ENCODE peak calls at places on chromosome 18, in four cellular contexts. H is K562, B is HepG2, I is GM12878. X is an unnamed sample.

GRCh38 chr18:60883594-60883993 is 449.6 kb upstream of the CDH20 start:
- DNase-seq in B (no peak), I (no peak), H (no peak), X (no peak)

GRCh38 chr18:24270937-24271380 is 126.7 kb downstream of the OSBPL1A start:
- DNase-seq in B (no peak), H (no peak), I (no peak), X (peak)

GRCh38 chr18:51621103-51621969 is 423.9 kb upstream of the MEX3C start:
- DNase-seq in I (peak), H (peak), B (peak), X (peak)

GRCh38 chr18:77114564-77115391 is 17.8 kb downstream of the MBP start:
- DNase-seq in B (peak), H (no peak), I (no peak), X (no peak)

GRCh38 chr18:499351-500229 is 911 bp downstream of the COLEC12 start:
- DNase-seq in B (peak), I (no peak), H (no peak), X (peak)

GRCh38 chr18:59021500-59021899 is 118.2 kb upstream of the SEC11C start:
- DNase-seq in B (no peak), I (no peak), H (no peak), X (no peak)

GRCh38 chr18:63253428-63254372 is 65.9 kb downstream of the BCL2 start:
- DNase-seq in B (no peak), I (no peak), H (no peak), X (no peak)

GRCh38 chr18:47175283-47175894 is 775 bp downstream of the IER3IP1 start:
- DNase-seq in I (no peak), B (no peak), H (no peak), X (no peak)

GRCh38 chr18:52394602-52395001 is 54.6 kb downstream of the DCC start:
- DNase-seq in B (no peak), H (no peak), I (peak), X (no peak)

GRCh38 chr18:26470011-26470637 is 78.2 kb downstream of the KCTD1 start:
- DNase-seq in B (no peak), I (peak), H (no peak), X (no peak)

GRCh38 chr18:78770149-78771139 is 209.2 kb upstream of the SALL3 start:
- DNase-seq in H (no peak), B (no peak), I (no peak), X (no peak)

GRCh38 chr18:12944724-12945123 is 3.1 kb upstream of the SEH1L start:
- DNase-seq in I (no peak), B (no peak), H (no peak), X (no peak)

GRCh38 chr18:77316013-77316412 is 66.4 kb downstream of the GALR1 start:
- DNase-seq in I (no peak), H (no peak), B (no peak), X (no peak)

GRCh38 chr18:48222118-48222517 is 187.1 kb downstream of the ZBTB7C start:
- DNase-seq in H (no peak), B (peak), I (peak), X (peak)

GRCh38 chr18:55515946-55516710 is 71.9 kb downstream of the TCF4 start:
- DNase-seq in I (no peak), H (no peak), B (no peak), X (no peak)

GRCh38 chr18:72700961-72701710 is 157.0 kb upstream of the CBLN2 start:
- DNase-seq in B (peak), H (no peak), I (no peak), X (no peak)

GRCh38 chr18:63443820-63444219 is 21.5 kb upstream of the VPS4B start:
- DNase-seq in B (no peak), I (no peak), H (no peak), X (no peak)

GRCh38 chr18:75915941-75916640 is 488.6 kb upstream of the SMIM21 start:
- DNase-seq in H (peak), B (no peak), I (no peak), X (no peak)

GRCh38 chr18:74526478-74526877 is 7.8 kb upstream of the CNDP1 start:
- DNase-seq in I (no peak), H (no peak), B (no peak), X (no peak)

GRCh38 chr18:44325903-44326650 is 354.6 kb upstream of the SETBP1 start:
- DNase-seq in I (no peak), H (peak), B (no peak), X (peak)

GRCh38 chr18:9082763-9083510 is 19.6 kb upstream of the NDUFV2 start:
- DNase-seq in I (peak), H (no peak), B (no peak), X (no peak)

GRCh38 chr18:50399582-50399981 is 24.7 kb downstream of the SKA1 start:
- DNase-seq in I (no peak), B (no peak), H (no peak), X (no peak)

GRCh38 chr18:62329676-62330454 is 4.8 kb downstream of the TNFRSF11A start:
- DNase-seq in H (no peak), I (no peak), B (peak), X (no peak)

GRCh38 chr18:65206551-65207260 is 544.1 kb upstream of the CDH7 start:
- DNase-seq in H (no peak), I (no peak), B (peak), X (no peak)

GRCh38 chr18:78738076-78738690 is 241.4 kb upstream of the SALL3 start:
- DNase-seq in H (no peak), B (no peak), I (no peak), X (no peak)

GRCh38 chr18:9380571-9381390 is 46.2 kb downstream of the TWSG1 start:
- DNase-seq in H (no peak), I (no peak), B (no peak), X (no peak)

GRCh38 chr18:47747260-47747795 is 183.1 kb downstream of the SMAD2 start:
- DNase-seq in I (no peak), B (no peak), H (no peak), X (no peak)

GRCh38 chr18:55588876-55589595 is 1.0 kb upstream of the TCF4 start:
- DNase-seq in H (no peak), B (no peak), I (no peak), X (no peak)

GRCh38 chr18:3246636-3247242 is 862 bp upstream of the MYL12A start:
- DNase-seq in B (no peak), I (no peak), H (peak), X (no peak)

GRCh38 chr18:832085-832681 is 20.1 kb upstream of the YES1 start:
- DNase-seq in B (peak), I (no peak), H (peak), X (no peak)

DNA sequence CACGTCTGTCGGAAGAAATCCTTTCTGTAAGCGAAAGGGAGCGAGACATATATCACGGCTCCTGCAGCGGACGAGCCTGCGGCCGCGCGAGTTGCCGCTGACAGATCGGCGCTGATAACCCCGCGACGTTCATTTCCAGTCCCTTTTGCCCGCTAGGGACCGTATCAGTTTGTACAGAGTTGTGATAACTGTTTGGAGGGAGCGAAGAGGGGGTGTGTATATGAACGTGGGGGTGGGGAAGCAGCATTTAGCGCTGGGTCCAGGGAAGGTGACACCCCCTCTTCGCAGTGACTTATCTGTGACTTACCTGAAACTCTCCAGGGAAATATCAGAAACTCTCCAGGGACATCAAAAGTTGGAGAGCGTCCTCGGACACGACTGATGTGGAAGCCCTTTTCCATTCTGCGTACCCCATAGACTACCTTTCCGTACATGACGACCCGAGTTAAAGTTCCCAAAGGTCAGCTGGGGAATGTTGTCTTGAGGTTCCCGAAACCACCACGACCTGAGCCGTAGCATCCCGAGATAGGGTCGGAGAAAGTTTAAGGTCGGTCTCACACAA is 948 bp upstream of the GATA6 start:
- DNase-seq in B (peak), I (no peak), H (peak), X (peak)
- TF ChIP-seq BHLHE40 in B (no peak), I (no peak), H (peak), X (no peak)

DNA sequence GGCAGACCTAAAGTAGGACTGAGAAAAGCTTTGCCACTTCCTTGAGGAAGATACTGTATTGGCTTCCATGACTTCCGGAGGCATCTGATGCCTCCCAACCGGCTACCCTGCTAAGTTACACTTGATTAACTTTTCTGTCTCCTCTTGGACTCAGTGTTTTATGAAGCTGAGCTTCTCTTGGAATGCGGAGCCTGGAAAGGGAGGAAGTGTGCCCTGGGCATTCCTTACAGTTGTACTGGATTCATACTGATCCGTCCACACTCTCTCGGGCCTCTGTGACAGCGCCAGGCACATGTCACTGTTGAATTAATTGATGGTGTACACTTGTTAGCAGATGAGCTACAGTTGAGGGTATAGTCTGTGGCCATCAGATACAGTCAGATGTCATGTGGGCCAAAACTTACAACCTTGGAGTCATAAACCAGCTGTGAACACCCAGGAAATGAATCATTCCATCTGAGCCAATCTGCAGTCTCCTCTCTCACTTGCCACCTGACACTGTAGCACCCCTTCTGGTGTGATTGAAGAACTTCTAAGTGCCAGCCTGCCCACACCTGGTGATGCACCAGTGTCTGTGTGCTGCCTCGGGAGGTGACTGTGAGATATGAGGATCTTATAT is 122.5 kb downstream of the FHOD3 start:
- DNase-seq in I (no peak), H (no peak), B (peak), X (no peak)
- TF ChIP-seq TARDBP in I (no peak), H (no peak), B (no peak), X (no peak)

GRCh38 chr18:36309436-36310391 is 12.2 kb downstream of the FHOD3 start:
- DNase-seq in B (no peak), H (no peak), I (no peak), X (no peak)
- TF ChIP-seq BHLHE40 in B (no peak), H (no peak), I (no peak), X (no peak)

DNA sequence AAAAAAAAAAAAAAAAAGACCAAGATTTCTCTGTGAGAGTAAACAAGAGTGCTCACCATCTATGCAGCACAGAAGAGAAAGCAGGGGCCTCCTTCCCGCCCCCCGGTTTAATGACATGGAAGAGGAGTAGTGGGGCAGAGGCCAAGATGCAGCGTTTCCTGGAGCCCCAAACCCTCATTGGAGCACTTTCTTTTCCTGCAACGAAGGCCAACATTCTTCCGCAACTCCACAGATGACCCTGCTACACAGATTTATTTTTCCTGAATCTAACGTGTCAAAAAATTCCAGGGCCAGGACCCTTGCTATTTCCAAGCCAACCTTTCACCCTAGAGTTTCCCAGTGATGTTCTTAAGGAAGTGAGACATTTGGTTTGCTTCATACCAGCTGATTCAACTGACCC is 189.6 kb downstream of the MIB1 start:
- DNase-seq in H (no peak), I (no peak), B (no peak), X (no peak)
- TF ChIP-seq TARDBP in H (no peak), I (no peak), B (no peak), X (no peak)

GRCh38 chr18:8052237-8052701 is 485.2 kb downstream of the PTPRM start:
- DNase-seq in I (no peak), B (peak), H (no peak), X (no peak)

GRCh38 chr18:8046421-8046820 is 479.3 kb downstream of the PTPRM start:
- DNase-seq in B (no peak), H (no peak), I (no peak), X (no peak)

GRCh38 chr18:8051388-8051787 is 484.3 kb downstream of the PTPRM start:
- DNase-seq in H (no peak), B (no peak), I (no peak), X (no peak)

GRCh38 chr18:8050616-8051314 is 483.6 kb downstream of the PTPRM start:
- DNase-seq in B (no peak), H (no peak), I (no peak), X (no peak)

DNA sequence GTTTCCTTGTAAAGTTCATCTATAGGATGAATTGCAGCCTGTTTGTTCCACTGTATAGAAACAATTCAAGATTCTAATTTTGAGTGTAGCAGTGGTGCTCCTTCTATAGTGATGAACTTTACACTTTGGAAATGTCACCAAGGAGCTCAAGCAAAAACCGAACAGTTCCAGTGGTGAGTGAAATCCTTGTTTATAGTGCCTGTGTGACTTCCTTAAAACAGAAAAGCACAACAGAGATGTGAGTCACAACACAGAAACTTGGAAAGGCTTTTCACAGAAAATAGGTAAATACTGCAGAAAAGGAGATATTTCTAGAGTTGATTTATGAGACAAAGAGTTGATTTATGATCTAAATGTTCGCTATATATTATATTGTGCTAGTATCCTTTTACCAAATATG is 482.0 kb downstream of the PTPRM start:
- DNase-seq in H (no peak), B (no peak), I (no peak), X (no peak)
- TF ChIP-seq BHLHE40 in H (no peak), B (no peak), I (no peak), X (no peak)

GRCh38 chr18:28039078-28039477 is 137.9 kb downstream of the CDH2 start:
- DNase-seq in H (no peak), B (no peak), I (no peak), X (no peak)
- TF ChIP-seq TARDBP in H (no peak), B (no peak), I (no peak), X (no peak)

X was measured in HEK293T.